ENCODE peak calls at places on chromosomes 4 and X, in ten cellular contexts. I is heart right ventricle; H is GM13977; L is cardiac fibroblast; G is Peyer's patch; O is tibial nerve; V is fibroblast of lung; J is HCT116; Y is CD4-positive, alpha-beta T cell; W is uterus. P is an unnamed sample.

GRCh38 chr4:3498407-3498806 is 33.8 kb downstream of the LRPAP1 start:
- DNase-seq in I (no peak), H (no peak), L (no peak), G (no peak), O (no peak), V (no peak), J (no peak), Y (no peak), W (no peak), P (no peak)

GRCh38 chr4:186723207-186724047 is at the start of gene FAT1:
- DNase-seq in I (peak; percentile 61), H (no peak), L (peak; percentile 91), G (peak; percentile 84), O (peak; percentile 40), V (peak; percentile 86), J (no peak), Y (no peak), W (peak; percentile 58), P (peak; percentile 32)

GRCh38 chrX:131441033-131441432 is 102.8 kb upstream of the OR13H1 start:
- DNase-seq in I (no peak), H (no peak), L (no peak), G (no peak), O (no peak), V (no peak), J (no peak), Y (no peak), W (no peak), P (no peak)

GRCh38 chrX:31124536-31124935 is 52.7 kb upstream of the FTHL17 start:
- DNase-seq in I (peak; percentile 32), H (no peak), L (no peak), G (no peak), O (no peak), V (no peak), J (no peak), Y (no peak), W (no peak), P (no peak)

GRCh38 chr4:162952232-162952631 is 214.5 kb downstream of the NAF1 start:
- DNase-seq in I (no peak), H (no peak), L (no peak), G (no peak), O (no peak), V (peak; percentile 50), J (peak; percentile 29), Y (no peak), W (no peak), P (no peak)

GRCh38 chrX:132489256-132490085 is 633 bp upstream of the MBNL3 start:
- DNase-seq in I (peak; percentile 12), H (peak; percentile 39), L (peak; percentile 66), G (peak; percentile 83), O (peak; percentile 13), V (peak; percentile 30), J (no peak), Y (peak; percentile 43), W (peak; percentile 59), P (peak; percentile 58)

GRCh38 chrX:103092942-103093341 is at the start of gene NXF3:
- DNase-seq in I (no peak), H (no peak), L (no peak), G (no peak), O (no peak), V (no peak), J (no peak), Y (no peak), W (no peak), P (no peak)

GRCh38 chr4:12956026-12956425 is 528.1 kb downstream of the RAB28 start:
- DNase-seq in I (no peak), H (no peak), L (no peak), G (no peak), O (no peak), V (no peak), J (no peak), Y (no peak), W (no peak), P (no peak)

GRCh38 chrX:29659911-29660310 is 555.5 kb upstream of the MAGEB2 start:
- DNase-seq in I (no peak), H (no peak), L (no peak), G (no peak), O (no peak), V (no peak), J (no peak), Y (no peak), W (no peak), P (no peak)

GRCh38 chr4:103754844-103755243 is 35.1 kb upstream of the TACR3 start:
- DNase-seq in I (no peak), H (no peak), L (no peak), G (no peak), O (no peak), V (peak; percentile 0), J (no peak), Y (no peak), W (no peak), P (no peak)

GRCh38 chrX:41921492-41922124 is 1.7 kb downstream of the CASK start:
- DNase-seq in I (no peak), H (peak; percentile 22), L (peak; percentile 57), G (no peak), O (peak; percentile 4), V (peak; percentile 34), J (no peak), Y (no peak), W (no peak), P (peak; percentile 9)

GRCh38 chr4:86973668-86974067 is 38.9 kb downstream of the AFF1 start:
- DNase-seq in I (no peak), H (no peak), L (no peak), G (no peak), O (no peak), V (no peak), J (no peak), Y (no peak), W (no peak), P (no peak)

GRCh38 chr4:163467371-163467770 is 6.2 kb downstream of the TKTL2 start:
- DNase-seq in I (no peak), H (no peak), L (no peak), G (no peak), O (no peak), V (no peak), J (no peak), Y (no peak), W (no peak), P (no peak)

GRCh38 chrX:1403228-1403627 is 11.3 kb upstream of the SLC25A6 start:
- DNase-seq in I (no peak), H (no peak), L (no peak), G (peak; percentile 24), O (no peak), V (no peak), J (no peak), Y (no peak), W (no peak), P (no peak)

GRCh38 chr4:125689839-125690238 is 375.1 kb downstream of the FAT4 start:
- DNase-seq in I (no peak), H (no peak), L (no peak), G (no peak), O (no peak), V (no peak), J (no peak), Y (no peak), W (no peak), P (no peak)

GRCh38 chr4:125688841-125689240 is 374.1 kb downstream of the FAT4 start:
- DNase-seq in I (no peak), H (no peak), L (no peak), G (no peak), O (no peak), V (no peak), J (no peak), Y (no peak), W (no peak), P (no peak)

GRCh38 chr4:125693233-125693632 is 378.5 kb downstream of the FAT4 start:
- DNase-seq in I (no peak), H (no peak), L (no peak), G (no peak), O (no peak), V (no peak), J (no peak), Y (no peak), W (no peak), P (no peak)
- TF ChIP-seq CTCF in I (no peak), H (no peak), L (no peak), G (no peak), O (no peak), V (no peak), J (no peak), Y (no peak), W (no peak), P (no peak)

DNA sequence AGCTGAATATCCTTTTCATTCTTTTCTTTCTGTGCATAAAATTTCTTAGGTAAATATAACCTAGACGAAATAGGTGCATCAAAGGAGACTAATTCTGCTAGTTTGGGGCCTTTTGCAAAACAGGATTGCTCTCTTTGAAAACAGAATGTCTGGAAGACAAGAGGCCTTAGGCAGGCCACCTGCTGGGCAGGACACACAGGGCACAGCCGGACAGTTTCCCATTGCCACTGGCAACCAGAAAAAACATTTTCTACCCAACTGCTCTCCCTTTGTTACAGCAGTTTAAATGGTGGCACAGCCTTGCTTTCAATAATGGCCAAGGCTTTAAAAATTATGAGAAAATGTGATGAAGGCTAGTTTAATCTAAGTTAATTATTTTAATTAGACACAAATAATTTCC is 600.5 kb downstream of the SPRY1 start:
- DNase-seq in I (no peak), H (no peak), L (no peak), G (no peak), O (no peak), V (no peak), J (peak; percentile 4), Y (no peak), W (no peak), P (no peak)
- TF ChIP-seq CTCF in I (no peak), H (no peak), L (no peak), G (no peak), O (no peak), V (no peak), J (no peak), Y (no peak), W (no peak), P (no peak)

DNA sequence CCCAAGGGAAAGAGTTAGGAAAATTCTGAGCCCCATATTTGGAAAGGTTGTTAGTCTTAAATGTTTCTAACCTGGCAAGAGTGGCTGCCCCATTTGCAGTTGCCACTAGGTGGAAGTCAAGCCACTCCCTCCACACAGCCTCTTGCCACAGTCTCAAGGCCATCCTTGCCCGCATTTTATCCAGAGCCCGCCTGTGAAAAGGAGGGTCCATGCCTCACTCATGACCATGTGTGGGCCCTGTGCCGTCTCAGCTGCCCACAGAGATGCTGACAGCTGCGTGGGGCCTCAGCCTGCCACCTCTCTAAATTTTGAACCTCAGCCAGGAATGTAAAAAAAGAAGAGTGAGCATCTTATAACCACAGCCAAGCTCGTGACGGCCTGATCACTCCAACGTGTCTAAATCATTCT is 201.5 kb upstream of the FAM241A start:
- DNase-seq in I (no peak), H (peak; percentile 40), L (peak; percentile 29), G (peak; percentile 57), O (no peak), V (peak; percentile 9), J (peak; percentile 66), Y (no peak), W (peak; percentile 41), P (peak; percentile 50)
- TF ChIP-seq CTCF in I (no peak), H (peak; percentile 77), L (peak; percentile 46), G (no peak), O (no peak), V (peak; percentile 48), J (peak; percentile 74), Y (no peak), W (peak; percentile 33), P (peak; percentile 75)

DNA sequence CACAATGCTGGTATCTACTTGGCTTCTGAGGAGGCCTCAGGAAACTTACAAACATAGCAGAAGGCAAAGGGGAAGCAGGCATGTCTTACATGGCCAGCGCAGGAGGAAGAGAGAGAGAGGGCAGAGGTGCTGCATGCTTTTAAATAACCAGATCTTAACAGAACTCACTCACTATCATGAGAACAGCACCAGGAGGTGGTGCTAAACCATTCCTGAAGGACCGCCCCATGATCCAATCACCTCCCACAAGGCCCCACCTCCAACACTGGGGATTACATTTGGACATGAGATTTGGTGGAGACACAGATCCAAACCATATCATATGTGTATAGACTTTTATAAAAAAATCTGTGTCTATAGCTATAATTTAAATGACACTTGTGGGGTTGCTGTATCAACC is 48.6 kb upstream of the ERVMER34-1 start:
- DNase-seq in I (no peak), H (no peak), L (no peak), G (no peak), O (no peak), V (no peak), J (no peak), Y (no peak), W (no peak), P (no peak)
- TF ChIP-seq CTCF in I (no peak), H (no peak), L (no peak), G (no peak), O (no peak), V (no peak), J (no peak), Y (no peak), W (no peak), P (no peak)

P was measured in GM20000.